ENCODE peak calls at places on chromosomes 5 and 9, in seven cellular contexts. U, G, J, F, T, O and H are unnamed samples.

GRCh38 chr9:83538172-83538889 is at the start of gene FRMD3:
- DNase-seq in U (peak), G (no peak), J (peak), F (peak), T (peak), O (no peak), H (peak)

GRCh38 chr9:113933188-113933587 is 57.1 kb downstream of the ZNF618 start:
- DNase-seq in U (peak), G (no peak), J (no peak), F (no peak), T (no peak), O (no peak), H (no peak)

GRCh38 chr5:55597014-55597981 is 62.5 kb upstream of the PLPP1 start:
- DNase-seq in U (peak), G (no peak), J (no peak), F (no peak), T (peak), O (no peak), H (no peak)

GRCh38 chr9:136726631-136727191 is 14.3 kb downstream of the DIPK1B start:
- DNase-seq in U (no peak), G (peak), J (peak), F (peak), T (no peak), O (peak), H (no peak)

GRCh38 chr5:124263680-124264491 is 482.6 kb downstream of the ZNF608 start:
- DNase-seq in U (peak), G (no peak), J (no peak), F (no peak), T (no peak), O (no peak), H (peak)

GRCh38 chr9:91246842-91247241 is 114.9 kb downstream of the AUH start:
- DNase-seq in U (no peak), G (no peak), J (no peak), F (no peak), T (no peak), O (no peak), H (no peak)

GRCh38 chr5:160493806-160494317 is 72.2 kb downstream of the PTTG1 start:
- DNase-seq in U (no peak), G (no peak), J (no peak), F (no peak), T (no peak), O (no peak), H (no peak)

GRCh38 chr9:137484551-137485315 is 25.6 kb upstream of the NSMF start:
- DNase-seq in U (no peak), G (no peak), J (peak), F (no peak), T (no peak), O (no peak), H (no peak)

GRCh38 chr5:118736396-118736795 is 252.0 kb downstream of the DTWD2 start:
- DNase-seq in U (no peak), G (no peak), J (no peak), F (no peak), T (no peak), O (no peak), H (no peak)

GRCh38 chr9:104983491-104983890 is 55.5 kb upstream of the ABCA1 start:
- DNase-seq in U (no peak), G (no peak), J (no peak), F (no peak), T (no peak), O (no peak), H (no peak)

GRCh38 chr5:2997179-2997578 is 245.7 kb upstream of the IRX2 start:
- DNase-seq in U (no peak), G (no peak), J (no peak), F (no peak), T (no peak), O (no peak), H (no peak)

GRCh38 chr5:177302354-177303110 is 987 bp downstream of the RAB24 start:
- DNase-seq in U (no peak), G (no peak), J (peak), F (no peak), T (no peak), O (peak), H (no peak)

GRCh38 chr5:177306674-177307543 is 3.3 kb downstream of the PRELID1 start:
- DNase-seq in U (no peak), G (no peak), J (no peak), F (no peak), T (no peak), O (peak), H (no peak)

GRCh38 chr5:177303121-177303924 is at the start of the genes PRELID1 and RAB24:
- DNase-seq in U (peak), G (no peak), J (peak), F (peak), T (no peak), O (peak), H (peak)

GRCh38 chr5:177303925-177304391 is 359 bp downstream of the PRELID1 start:
- DNase-seq in U (no peak), G (no peak), J (peak), F (no peak), T (no peak), O (peak), H (no peak)

GRCh38 chr5:177304392-177305119 is 957 bp downstream of the PRELID1 start:
- DNase-seq in U (no peak), G (no peak), J (peak), F (peak), T (no peak), O (peak), H (no peak)
- TF ChIP-seq YY1 in U (no peak), G (no peak), J (no peak), F (no peak), T (no peak), O (no peak), H (no peak)

GRCh38 chr5:138448481-138449398 is 9.9 kb downstream of the REEP2 start:
- DNase-seq in U (no peak), G (no peak), J (peak), F (no peak), T (no peak), O (no peak), H (no peak)
- TF ChIP-seq YY1 in U (no peak), G (no peak), J (no peak), F (no peak), T (no peak), O (no peak), H (no peak)

DNA sequence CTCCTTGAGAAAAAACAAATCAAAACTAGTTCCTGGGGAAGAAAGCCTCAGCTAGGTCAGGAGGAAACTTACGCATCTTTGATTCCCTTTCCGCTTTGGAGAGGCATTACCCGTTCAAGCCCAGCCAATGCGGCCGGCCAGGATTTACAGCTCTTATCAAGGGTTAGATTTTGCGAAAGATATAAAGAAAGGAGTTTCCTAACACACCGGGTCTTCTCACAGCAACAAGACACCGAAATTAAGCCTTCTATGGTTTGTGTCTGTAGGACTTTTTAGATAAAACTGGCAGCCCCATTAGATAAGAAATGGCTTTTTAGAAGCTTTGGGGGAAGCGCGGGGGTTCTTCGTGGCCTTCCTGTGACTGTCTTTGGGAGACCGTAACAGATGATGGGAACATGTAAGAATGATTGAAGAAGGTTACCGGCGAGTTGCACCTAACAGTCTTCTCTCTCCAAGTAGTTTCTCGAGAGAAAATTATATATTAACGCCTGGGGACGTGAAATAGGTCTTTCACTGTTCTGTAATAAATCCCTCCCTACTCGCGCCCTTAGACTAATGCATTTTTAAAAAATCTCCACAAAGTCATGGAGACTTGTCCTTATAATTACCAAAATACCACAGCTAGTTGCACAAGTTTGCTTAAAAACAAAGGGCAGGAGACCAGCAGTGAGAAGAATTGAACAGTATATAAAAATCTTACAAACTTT is 1.3 kb upstream of the ISL1 start:
- DNase-seq in U (no peak), G (no peak), J (peak), F (no peak), T (no peak), O (no peak), H (no peak)
- TF ChIP-seq YY1 in U (no peak), G (no peak), J (no peak), F (no peak), T (no peak), O (no peak), H (no peak)

DNA sequence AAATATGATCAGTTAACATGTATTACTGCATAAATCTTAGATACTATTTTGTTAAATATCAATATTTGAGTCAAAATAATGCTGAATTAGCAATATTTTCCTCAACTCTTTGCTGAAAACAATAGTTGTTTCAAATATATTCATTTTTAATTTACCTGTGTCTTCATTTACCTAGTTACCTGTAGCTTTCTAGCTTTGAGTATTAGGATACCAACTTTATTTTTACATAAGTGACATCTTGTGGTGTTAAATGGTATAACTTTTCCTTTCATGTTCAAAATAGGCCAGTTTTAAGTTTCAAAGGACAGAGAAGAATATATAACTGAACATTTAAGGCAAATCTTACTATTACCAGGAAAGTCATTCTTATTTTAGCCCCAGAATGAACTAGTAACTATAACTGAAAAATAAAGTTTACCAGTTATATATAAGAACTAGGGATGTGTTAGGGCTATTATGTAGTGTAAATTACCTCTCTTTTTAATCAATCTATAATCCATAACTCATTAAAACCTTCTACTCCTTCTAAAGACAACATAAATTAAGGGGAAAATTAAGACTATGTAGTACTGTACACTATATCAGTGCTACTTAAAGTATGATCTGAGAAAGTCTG is 25.3 kb downstream of the AP3B1 start:
- DNase-seq in U (no peak), G (no peak), J (no peak), F (no peak), T (no peak), O (no peak), H (no peak)
- TF ChIP-seq YY1 in U (no peak), G (no peak), J (no peak), F (no peak), T (no peak), O (no peak), H (no peak)

GRCh38 chr5:157682257-157682656 is 10.9 kb downstream of the C5orf52 start:
- DNase-seq in U (no peak), G (no peak), J (no peak), F (no peak), T (no peak), O (no peak), H (no peak)
- TF ChIP-seq YY1 in U (no peak), G (no peak), J (no peak), F (no peak), T (no peak), O (no peak), H (no peak)

GRCh38 chr9:35728041-35728971 is 3.7 kb downstream of the TLN1 start:
- DNase-seq in U (peak), G (no peak), J (no peak), F (peak), T (no peak), O (peak), H (peak)
- TF ChIP-seq YY1 in U (peak), G (no peak), J (no peak), F (no peak), T (no peak), O (no peak), H (no peak)

DNA sequence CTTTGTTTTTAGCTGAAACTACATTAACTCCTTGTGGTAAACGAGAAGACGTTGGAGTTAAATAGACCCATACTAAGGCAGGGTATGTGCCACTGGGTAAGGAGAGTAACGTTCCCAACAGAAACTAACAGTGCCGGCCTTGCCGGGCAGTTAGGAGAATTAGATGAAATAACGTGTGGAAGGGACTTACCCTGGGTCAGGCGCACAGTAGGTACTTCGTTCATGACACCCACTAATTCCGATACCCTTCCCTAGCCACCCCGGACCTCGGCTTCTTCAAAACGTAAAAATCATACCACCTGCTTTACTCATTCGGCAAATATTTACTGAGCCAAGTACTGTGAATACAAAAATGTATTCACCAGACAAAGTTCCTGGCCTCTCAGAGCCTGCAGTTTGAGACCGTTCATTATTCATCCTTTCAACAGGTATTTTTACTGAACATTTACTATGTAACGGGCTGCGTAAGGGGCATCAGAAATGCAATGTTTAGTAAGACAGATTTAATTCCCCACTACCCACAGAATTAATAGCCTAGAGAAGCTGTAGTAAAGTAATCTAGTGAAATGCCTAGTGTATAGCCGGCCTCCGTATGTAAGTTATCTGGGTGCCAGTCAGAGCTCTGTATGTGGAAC is 3.2 kb upstream of the SMIM23 start:
- DNase-seq in U (no peak), G (no peak), J (no peak), F (peak), T (no peak), O (no peak), H (no peak)
- TF ChIP-seq YY1 in U (no peak), G (no peak), J (no peak), F (no peak), T (no peak), O (no peak), H (no peak)

DNA sequence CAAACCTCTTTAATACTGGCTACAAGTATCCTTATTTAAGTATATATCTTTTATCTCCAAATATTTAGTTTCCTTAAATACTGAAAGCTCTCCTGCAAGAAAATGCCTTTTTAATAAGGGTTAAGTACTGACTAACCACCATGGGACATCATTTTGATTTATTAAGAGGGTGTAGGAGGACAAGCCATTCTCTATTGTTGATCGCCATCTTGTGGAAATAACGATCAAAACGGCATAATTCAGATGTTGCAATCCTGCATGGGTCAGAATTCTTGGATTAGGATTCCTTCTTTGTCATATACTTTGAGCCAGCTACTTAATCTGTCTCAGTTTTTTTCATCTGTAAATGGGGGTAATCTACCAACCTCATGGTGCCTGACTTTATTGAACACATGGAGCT is 28.7 kb upstream of the C5orf46 start:
- DNase-seq in U (no peak), G (no peak), J (peak), F (peak), T (peak), O (peak), H (no peak)
- TF ChIP-seq YY1 in U (peak), G (no peak), J (no peak), F (no peak), T (no peak), O (no peak), H (no peak)

DNA sequence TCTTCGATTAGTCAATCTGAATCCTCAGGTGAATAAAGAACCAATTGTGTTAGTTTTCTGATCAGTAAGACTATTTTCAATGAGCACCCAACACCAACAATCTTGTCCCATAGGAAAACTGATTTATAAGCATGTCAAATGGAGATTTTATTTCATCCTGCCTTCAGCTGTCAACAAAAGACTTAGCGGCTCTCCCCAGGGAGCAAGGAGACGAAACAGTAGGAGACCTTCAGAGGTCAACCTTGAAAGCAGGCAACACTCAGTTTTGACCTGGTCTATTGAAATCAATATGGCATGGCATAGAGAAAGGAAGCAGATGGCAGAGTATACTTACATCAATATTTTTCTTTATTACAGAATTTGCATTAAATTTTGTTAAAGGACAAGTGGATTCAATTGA is 34.1 kb downstream of the ZNF622 start:
- DNase-seq in U (no peak), G (no peak), J (no peak), F (no peak), T (no peak), O (no peak), H (no peak)
- TF ChIP-seq YY1 in U (no peak), G (no peak), J (no peak), F (no peak), T (no peak), O (no peak), H (no peak)

GRCh38 chr9:94030318-94031179 is 53.7 kb upstream of the PTPDC1 start:
- DNase-seq in U (peak), G (peak), J (peak), F (peak), T (peak), O (peak), H (peak)
- TF ChIP-seq YY1 in U (no peak), G (peak), J (no peak), F (peak), T (peak), O (peak), H (no peak)